ENCODE peak calls at places on chromosome 4, in four cellular contexts. A is SK-N-SH, U is K562, K is GM12878. S is an unnamed sample.
A peak's percentile ranks its signal among the peaks of the same experiment; 100 is the strongest.

GRCh38 chr4:134201216-134202098 is at the start of gene PABPC4L:
- DNase-seq in U (peak; percentile 6), A (no peak), K (no peak), S (peak; percentile 59)

GRCh38 chr4:67198757-67199156 is 346.5 kb downstream of the CENPC start:
- DNase-seq in A (no peak), K (no peak), U (no peak), S (no peak)

GRCh38 chr4:87428979-87429378 is 6.6 kb downstream of the NUDT9 start:
- DNase-seq in U (no peak), A (no peak), K (no peak), S (no peak)

GRCh38 chr4:173590697-173591096 is 60.7 kb upstream of the HAND2 start:
- DNase-seq in K (no peak), U (no peak), A (no peak), S (no peak)

GRCh38 chr4:79211490-79211889 is 114.4 kb downstream of the NAA11 start:
- DNase-seq in A (no peak), K (no peak), U (no peak), S (no peak)

GRCh38 chr4:102339018-102339417 is 6.3 kb downstream of the SLC39A8 start:
- DNase-seq in A (no peak), U (no peak), K (no peak), S (no peak)

GRCh38 chr4:116357758-116358157 is 727.6 kb downstream of the TRAM1L1 start:
- DNase-seq in U (no peak), K (no peak), A (no peak), S (no peak)

GRCh38 chr4:122732329-122733026 is at the start of gene BBS12:
- DNase-seq in K (peak; percentile 97), U (peak; percentile 95), A (peak; percentile 95), S (peak; percentile 100)

GRCh38 chr4:163448541-163449203 is 24.9 kb downstream of the TKTL2 start:
- DNase-seq in K (no peak), A (no peak), U (no peak), S (no peak)

GRCh38 chr4:145619639-145619996 is 433 bp downstream of the MMAA start:
- DNase-seq in A (peak; percentile 29), K (peak; percentile 45), U (no peak), S (no peak)

GRCh38 chr4:84677093-84677492 is 94.2 kb downstream of the CDS1 start:
- DNase-seq in A (no peak), U (no peak), K (no peak), S (no peak)
- TF ChIP-seq USF1 in A (no peak), U (no peak), K (no peak), S (no peak)

GRCh38 chr4:89293299-89293698 is 14.3 kb downstream of the GPRIN3 start:
- DNase-seq in U (no peak), A (no peak), K (no peak), S (no peak)
- TF ChIP-seq USF1 in U (no peak), A (no peak), K (no peak), S (no peak)

DNA sequence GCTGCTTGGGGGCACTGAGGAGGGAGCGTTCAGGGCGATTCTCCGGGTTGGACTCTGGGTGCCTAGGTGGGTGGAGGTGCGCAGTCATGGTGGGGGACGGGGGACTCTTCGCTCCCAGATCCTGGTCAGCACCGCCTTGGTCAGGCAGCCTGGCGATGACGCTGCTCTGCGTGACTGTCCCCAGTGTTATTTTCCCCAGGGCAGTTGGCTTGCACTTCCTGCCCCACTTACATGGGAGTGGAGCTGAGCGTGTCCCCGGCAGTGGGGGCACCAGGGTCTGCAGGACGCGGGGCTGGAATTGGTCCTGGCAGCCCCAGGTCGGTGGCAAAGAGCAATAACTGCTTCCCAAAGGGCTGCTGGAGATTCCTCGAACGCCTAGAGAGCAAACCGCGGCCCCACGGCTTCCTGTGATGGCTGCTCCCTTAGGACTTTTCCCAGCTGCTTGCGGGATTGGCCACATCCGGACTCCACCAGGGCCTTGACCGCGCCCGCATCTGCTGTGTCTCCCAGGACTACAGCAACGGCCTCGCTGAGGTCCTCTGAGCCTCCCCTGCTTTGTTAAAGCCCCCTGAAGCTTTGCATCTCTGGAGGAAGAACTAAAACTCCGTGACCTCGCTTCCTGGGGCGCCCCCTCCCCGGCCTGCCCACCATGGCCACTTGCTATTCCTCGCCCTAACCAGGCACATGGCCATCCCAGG is 35.3 kb upstream of the GPR78 start:
- DNase-seq in U (no peak), K (no peak), A (no peak), S (no peak)
- TF ChIP-seq USF1 in U (no peak), K (no peak), A (no peak), S (no peak)

DNA sequence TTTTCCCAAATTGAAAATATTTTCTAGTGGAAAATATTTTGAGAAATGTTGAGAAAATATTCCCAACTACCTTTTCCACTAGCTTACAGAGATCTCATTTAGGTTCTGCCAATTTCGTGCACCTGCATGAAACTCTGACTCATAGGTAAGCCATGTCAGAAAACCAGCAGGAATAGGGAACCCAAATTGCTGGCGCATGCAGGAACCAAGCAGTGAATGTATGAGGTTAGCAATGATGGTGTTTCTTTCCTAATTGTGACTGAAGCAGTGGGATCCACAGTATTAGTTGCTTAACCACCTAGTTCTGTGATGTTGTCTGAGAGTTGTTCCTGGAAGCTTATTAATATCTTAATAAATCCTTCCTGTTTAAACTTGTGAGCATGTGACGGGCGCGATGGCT is 381.0 kb upstream of the TRAM1L1 start:
- DNase-seq in A (no peak), K (no peak), U (no peak), S (no peak)
- TF ChIP-seq USF1 in A (no peak), K (no peak), U (no peak), S (no peak)